ENCODE peak calls at places on chromosomes 4 and X, in six cellular contexts. One of them, this sample, is unnamed.

GRCh38 chr4:7266525-7267292 is 74.4 kb downstream of the SORCS2 start:
- DNase-seq in amniotic epithelial cell: peak
- DNase-seq in amniotic stem cell: peak
- DNase-seq in 8988T: peak
- DNase-seq in tibial nerve: no peak
- DNase-seq in hippocampal formation: no peak
- DNase-seq in this sample: no peak

GRCh38 chrX:68177542-68177941 is 255.8 kb downstream of the OPHN1 start:
- DNase-seq in hippocampal formation: no peak
- DNase-seq in tibial nerve: no peak
- DNase-seq in 8988T: no peak
- DNase-seq in amniotic stem cell: no peak
- DNase-seq in amniotic epithelial cell: peak
- DNase-seq in this sample: no peak

GRCh38 chr4:59814402-59814801 is 1385.7 kb upstream of the ADGRL3 start:
- DNase-seq in 8988T: no peak
- DNase-seq in amniotic stem cell: no peak
- DNase-seq in tibial nerve: no peak
- DNase-seq in hippocampal formation: no peak
- DNase-seq in amniotic epithelial cell: no peak
- DNase-seq in this sample: no peak

GRCh38 chr4:17616283-17616682 is 1.8 kb downstream of the MED28 start:
- DNase-seq in tibial nerve: no peak
- DNase-seq in hippocampal formation: no peak
- DNase-seq in 8988T: no peak
- DNase-seq in amniotic epithelial cell: no peak
- DNase-seq in amniotic stem cell: no peak
- DNase-seq in this sample: no peak

GRCh38 chr4:174553828-174554227 is 31.5 kb upstream of the HPGD start:
- DNase-seq in hippocampal formation: no peak
- DNase-seq in 8988T: no peak
- DNase-seq in amniotic epithelial cell: no peak
- DNase-seq in amniotic stem cell: peak
- DNase-seq in tibial nerve: no peak
- DNase-seq in this sample: no peak

GRCh38 chr4:73620115-73620792 is at the start of gene RASSF6:
- DNase-seq in tibial nerve: no peak
- DNase-seq in amniotic stem cell: no peak
- DNase-seq in amniotic epithelial cell: peak
- DNase-seq in 8988T: no peak
- DNase-seq in hippocampal formation: no peak
- DNase-seq in this sample: peak

GRCh38 chr4:121338506-121338905 is 42.3 kb downstream of the QRFPR start:
- DNase-seq in amniotic stem cell: no peak
- DNase-seq in amniotic epithelial cell: no peak
- DNase-seq in hippocampal formation: no peak
- DNase-seq in tibial nerve: no peak
- DNase-seq in 8988T: no peak
- DNase-seq in this sample: no peak

GRCh38 chrX:10048076-10048475 is 80.9 kb downstream of the CLDN34 start:
- DNase-seq in tibial nerve: no peak
- DNase-seq in amniotic epithelial cell: no peak
- DNase-seq in amniotic stem cell: no peak
- DNase-seq in 8988T: no peak
- DNase-seq in hippocampal formation: no peak
- DNase-seq in this sample: no peak

GRCh38 chrX:10054396-10054795 is 87.2 kb downstream of the CLDN34 start:
- DNase-seq in amniotic stem cell: no peak
- DNase-seq in amniotic epithelial cell: no peak
- DNase-seq in hippocampal formation: no peak
- DNase-seq in tibial nerve: no peak
- DNase-seq in 8988T: no peak
- DNase-seq in this sample: peak

GRCh38 chrX:123869488-123869887 is 9.6 kb downstream of the XIAP start:
- DNase-seq in tibial nerve: no peak
- DNase-seq in hippocampal formation: no peak
- DNase-seq in amniotic stem cell: no peak
- DNase-seq in 8988T: no peak
- DNase-seq in amniotic epithelial cell: peak
- DNase-seq in this sample: no peak

GRCh38 chrX:21932277-21932996 is 8.1 kb upstream of the SMS start:
- DNase-seq in hippocampal formation: no peak
- DNase-seq in amniotic epithelial cell: peak
- DNase-seq in amniotic stem cell: peak
- DNase-seq in tibial nerve: no peak
- DNase-seq in 8988T: no peak
- DNase-seq in this sample: no peak

GRCh38 chrX:48573690-48574269 is 504 bp upstream of the RBM3 start:
- DNase-seq in 8988T: no peak
- DNase-seq in tibial nerve: peak
- DNase-seq in amniotic epithelial cell: no peak
- DNase-seq in amniotic stem cell: no peak
- DNase-seq in hippocampal formation: no peak
- DNase-seq in this sample: peak

GRCh38 chrX:20595928-20596550 is 329.3 kb upstream of the RPS6KA3 start:
- DNase-seq in hippocampal formation: no peak
- DNase-seq in tibial nerve: no peak
- DNase-seq in amniotic stem cell: no peak
- DNase-seq in 8988T: no peak
- DNase-seq in amniotic epithelial cell: peak
- DNase-seq in this sample: no peak

GRCh38 chr4:45241976-45242375 is 515.6 kb upstream of the GNPDA2 start:
- DNase-seq in tibial nerve: no peak
- DNase-seq in hippocampal formation: no peak
- DNase-seq in amniotic stem cell: no peak
- DNase-seq in amniotic epithelial cell: no peak
- DNase-seq in 8988T: no peak
- DNase-seq in this sample: no peak

GRCh38 chr4:134906404-134907023 is 704.9 kb upstream of the PABPC4L start:
- DNase-seq in tibial nerve: no peak
- DNase-seq in amniotic epithelial cell: peak
- DNase-seq in hippocampal formation: no peak
- DNase-seq in amniotic stem cell: no peak
- DNase-seq in 8988T: no peak
- DNase-seq in this sample: no peak

GRCh38 chr4:96776922-96777510 is 937.1 kb downstream of the PDHA2 start:
- DNase-seq in amniotic epithelial cell: peak
- DNase-seq in hippocampal formation: no peak
- DNase-seq in 8988T: no peak
- DNase-seq in amniotic stem cell: no peak
- DNase-seq in tibial nerve: no peak
- DNase-seq in this sample: no peak

GRCh38 chr4:148030486-148030885 is 298.6 kb downstream of the ARHGAP10 start:
- DNase-seq in hippocampal formation: no peak
- DNase-seq in amniotic epithelial cell: peak
- DNase-seq in amniotic stem cell: peak
- DNase-seq in 8988T: no peak
- DNase-seq in tibial nerve: no peak
- DNase-seq in this sample: no peak

GRCh38 chrX:18722500-18723071 is 15.1 kb downstream of the PPEF1 start:
- DNase-seq in amniotic epithelial cell: no peak
- DNase-seq in 8988T: no peak
- DNase-seq in tibial nerve: no peak
- DNase-seq in hippocampal formation: no peak
- DNase-seq in amniotic stem cell: no peak
- DNase-seq in this sample: no peak

GRCh38 chr4:104494822-104495559 is at the start of gene CXXC4:
- DNase-seq in 8988T: no peak
- DNase-seq in amniotic stem cell: peak
- DNase-seq in hippocampal formation: peak
- DNase-seq in tibial nerve: peak
- DNase-seq in amniotic epithelial cell: peak
- DNase-seq in this sample: peak

GRCh38 chr4:22573198-22573597 is 57.3 kb upstream of the ADGRA3 start:
- DNase-seq in amniotic stem cell: no peak
- DNase-seq in amniotic epithelial cell: no peak
- DNase-seq in tibial nerve: peak
- DNase-seq in hippocampal formation: peak
- DNase-seq in 8988T: no peak
- DNase-seq in this sample: peak

GRCh38 chr4:101419324-101420135 is 72.2 kb upstream of the PPP3CA start:
- DNase-seq in amniotic epithelial cell: peak
- DNase-seq in 8988T: no peak
- DNase-seq in tibial nerve: no peak
- DNase-seq in amniotic stem cell: no peak
- DNase-seq in hippocampal formation: no peak
- DNase-seq in this sample: no peak

GRCh38 chr4:184583738-184584502 is 65.3 kb downstream of the CASP3 start:
- DNase-seq in amniotic stem cell: no peak
- DNase-seq in tibial nerve: no peak
- DNase-seq in amniotic epithelial cell: no peak
- DNase-seq in 8988T: no peak
- DNase-seq in hippocampal formation: no peak
- DNase-seq in this sample: no peak

GRCh38 chr4:69742596-69742995 is 17.8 kb downstream of the SULT1B1 start:
- DNase-seq in amniotic epithelial cell: no peak
- DNase-seq in amniotic stem cell: no peak
- DNase-seq in 8988T: no peak
- DNase-seq in hippocampal formation: no peak
- DNase-seq in tibial nerve: no peak
- DNase-seq in this sample: no peak

GRCh38 chrX:24014388-24015018 is 12.5 kb downstream of the KLHL15 start:
- DNase-seq in amniotic stem cell: no peak
- DNase-seq in hippocampal formation: no peak
- DNase-seq in amniotic epithelial cell: peak
- DNase-seq in 8988T: no peak
- DNase-seq in tibial nerve: no peak
- DNase-seq in this sample: no peak

GRCh38 chrX:45445745-45446412 is 245.2 kb upstream of the DIPK2B start:
- DNase-seq in amniotic stem cell: peak
- DNase-seq in amniotic epithelial cell: peak
- DNase-seq in hippocampal formation: no peak
- DNase-seq in tibial nerve: no peak
- DNase-seq in 8988T: no peak
- DNase-seq in this sample: no peak

GRCh38 chr4:6298035-6298434 is 28.4 kb downstream of the WFS1 start:
- DNase-seq in hippocampal formation: no peak
- DNase-seq in amniotic epithelial cell: no peak
- DNase-seq in amniotic stem cell: no peak
- DNase-seq in 8988T: no peak
- DNase-seq in tibial nerve: no peak
- DNase-seq in this sample: no peak

GRCh38 chr4:147480891-147481576 is at the start of gene EDNRA:
- DNase-seq in hippocampal formation: no peak
- DNase-seq in tibial nerve: no peak
- DNase-seq in amniotic stem cell: no peak
- DNase-seq in 8988T: no peak
- DNase-seq in amniotic epithelial cell: peak
- DNase-seq in this sample: peak

GRCh38 chr4:164847016-164847415 is 30.0 kb upstream of the APELA start:
- DNase-seq in 8988T: no peak
- DNase-seq in amniotic epithelial cell: no peak
- DNase-seq in tibial nerve: no peak
- DNase-seq in hippocampal formation: no peak
- DNase-seq in amniotic stem cell: no peak
- DNase-seq in this sample: no peak

GRCh38 chr4:98873059-98873458 is 55.9 kb downstream of the EIF4E start:
- DNase-seq in 8988T: no peak
- DNase-seq in hippocampal formation: no peak
- DNase-seq in amniotic stem cell: no peak
- DNase-seq in amniotic epithelial cell: peak
- DNase-seq in tibial nerve: no peak
- DNase-seq in this sample: no peak

GRCh38 chr4:177558995-177559394 is 116.8 kb upstream of the AGA start:
- DNase-seq in amniotic epithelial cell: no peak
- DNase-seq in 8988T: no peak
- DNase-seq in hippocampal formation: no peak
- DNase-seq in amniotic stem cell: no peak
- DNase-seq in tibial nerve: no peak
- DNase-seq in this sample: no peak